ENCODE peak calls at places on chromosome 22, in five cellular contexts. Y, T, M, V and X are unnamed samples.

GRCh38 chr22:44444341-44445306 is 53.4 kb downstream of the RTL6 start:
- DNase-seq in Y (no peak), T (no peak), M (no peak), V (no peak), X (no peak)

GRCh38 chr22:24146190-24146616 is 35.1 kb upstream of the SUSD2 start:
- DNase-seq in Y (no peak), T (no peak), M (peak; percentile 80), V (no peak), X (peak; percentile 58)

GRCh38 chr22:43740587-43741270 is 71.4 kb downstream of the EFCAB6 start:
- DNase-seq in Y (no peak), T (no peak), M (no peak), V (no peak), X (no peak)

GRCh38 chr22:49258107-49259010 is 569.3 kb downstream of the BRD1 start:
- DNase-seq in Y (no peak), T (no peak), M (no peak), V (no peak), X (peak; percentile 21)

GRCh38 chr22:28034760-28035401 is 115.8 kb upstream of the PITPNB start:
- DNase-seq in Y (peak; percentile 90), T (no peak), M (peak; percentile 45), V (no peak), X (peak; percentile 78)

GRCh38 chr22:49555526-49555925 is 272.1 kb downstream of the BRD1 start:
- DNase-seq in Y (no peak), T (no peak), M (no peak), V (no peak), X (no peak)

GRCh38 chr22:23128269-23129108 is 13.3 kb downstream of the RSPH14 start:
- DNase-seq in Y (peak; percentile 73), T (peak; percentile 84), M (peak; percentile 81), V (peak; percentile 39), X (peak; percentile 84)

GRCh38 chr22:17501679-17502285 is 61.5 kb upstream of the SLC25A18 start:
- DNase-seq in Y (no peak), T (no peak), M (peak; percentile 76), V (peak; percentile 74), X (no peak)

GRCh38 chr22:19604711-19605268 is 80.6 kb upstream of the CLDN5 start:
- DNase-seq in Y (no peak), T (no peak), M (no peak), V (no peak), X (no peak)

GRCh38 chr22:24134090-24134846 is 47.0 kb upstream of the SUSD2 start:
- DNase-seq in Y (no peak), T (no peak), M (peak; percentile 50), V (no peak), X (peak; percentile 34)

GRCh38 chr22:35467788-35468187 is 67.8 kb downstream of the MCM5 start:
- DNase-seq in Y (peak; percentile 84), T (no peak), M (peak; percentile 68), V (no peak), X (peak; percentile 85)

GRCh38 chr22:50525104-50525958 is at the start of gene SCO2:
- DNase-seq in Y (peak; percentile 97), T (peak; percentile 95), M (peak; percentile 98), V (peak; percentile 92), X (peak; percentile 98)

GRCh38 chr22:30457964-30458363 is 13.9 kb downstream of the SEC14L3 start:
- DNase-seq in Y (no peak), T (no peak), M (no peak), V (no peak), X (no peak)

GRCh38 chr22:32545801-32546200 is 71.2 kb downstream of the FBXO7 start:
- DNase-seq in Y (peak; percentile 40), T (no peak), M (no peak), V (no peak), X (no peak)

GRCh38 chr22:32996702-32997101 is 61.5 kb downstream of the SYN3 start:
- DNase-seq in Y (peak; percentile 81), T (no peak), M (peak; percentile 8), V (no peak), X (no peak)

GRCh38 chr22:40666151-40666848 is 13.0 kb upstream of the MCHR1 start:
- DNase-seq in Y (peak; percentile 69), T (no peak), M (peak; percentile 34), V (no peak), X (no peak)

GRCh38 chr22:17570851-17571631 is 7.7 kb downstream of the SLC25A18 start:
- DNase-seq in Y (peak; percentile 90), T (no peak), M (peak; percentile 29), V (no peak), X (peak; percentile 67)

GRCh38 chr22:17057959-17058814 is 26.6 kb upstream of the IL17RA start:
- DNase-seq in Y (peak; percentile 70), T (peak; percentile 49), M (peak; percentile 68), V (peak; percentile 70), X (peak; percentile 75)

GRCh38 chr22:23211622-23212021 is 31.3 kb downstream of the BCR start:
- DNase-seq in Y (no peak), T (no peak), M (no peak), V (no peak), X (no peak)

GRCh38 chr22:41596776-41597634 is 7.4 kb upstream of the PMM1 start:
- DNase-seq in Y (peak; percentile 57), T (peak; percentile 46), M (peak; percentile 75), V (no peak), X (peak; percentile 82)

GRCh38 chr22:20945578-20945934 is 21.5 kb upstream of the AIFM3 start:
- DNase-seq in Y (no peak), T (no peak), M (no peak), V (no peak), X (no peak)

GRCh38 chr22:21098099-21098671 is 52.4 kb downstream of the LRRC74B start:
- DNase-seq in Y (no peak), T (no peak), M (no peak), V (no peak), X (no peak)

GRCh38 chr22:46336119-46337078 is 885 bp downstream of the TRMU start:
- DNase-seq in Y (no peak), T (peak; percentile 27), M (peak; percentile 37), V (peak; percentile 11), X (peak; percentile 32)

GRCh38 chr22:37189011-37189466 is 992 bp upstream of the C1QTNF6 start:
- DNase-seq in Y (peak; percentile 13), T (no peak), M (no peak), V (no peak), X (no peak)

GRCh38 chr22:47687776-47688175 is 925.3 kb downstream of the TBC1D22A start:
- DNase-seq in Y (no peak), T (no peak), M (no peak), V (no peak), X (no peak)

GRCh38 chr22:40594924-40595323 is 41.6 kb downstream of the MRTFA start:
- DNase-seq in Y (no peak), T (no peak), M (no peak), V (no peak), X (no peak)

GRCh38 chr22:22099833-22100812 is 117.5 kb upstream of the TOP3B start:
- DNase-seq in Y (no peak), T (no peak), M (no peak), V (peak; percentile 10), X (no peak)